ENCODE peak calls at places on chromosome 20, in nine cellular contexts. R is omental fat pad; K is brain microvascular endothelial cell; N is fibroblast of mammary gland; Y is CD4-positive, alpha-beta T cell; I is astrocyte of the cerebellum; T is pancreas; H is neural crest cell; J is MCF 10A. W is an unnamed sample.

GRCh38 chr20:17896771-17897369 is 71.7 kb downstream of the SNX5 start:
- DNase-seq in J (no peak), Y (no peak), K (no peak), N (peak; percentile 52), H (no peak), R (no peak), I (no peak), T (no peak), W (no peak)

GRCh38 chr20:41889125-41889870 is 271.1 kb upstream of the CHD6 start:
- DNase-seq in I (no peak), Y (no peak), R (no peak), N (no peak), K (no peak), J (no peak), T (no peak), H (no peak), W (no peak)

GRCh38 chr20:14337400-14338171 is at the start of gene FLRT3:
- DNase-seq in J (peak; percentile 97), T (peak; percentile 60), R (peak; percentile 32), I (peak; percentile 97), Y (no peak), K (peak; percentile 97), N (peak; percentile 96), H (peak; percentile 71), W (peak; percentile 32)

GRCh38 chr20:51121272-51121671 is 98.4 kb upstream of the KCNG1 start:
- DNase-seq in T (no peak), H (no peak), R (no peak), I (no peak), Y (no peak), J (no peak), N (no peak), K (no peak), W (no peak)

GRCh38 chr20:20977786-20978185 is 128.4 kb downstream of the LINC00237 start:
- DNase-seq in J (no peak), I (no peak), K (no peak), R (no peak), H (no peak), Y (no peak), T (no peak), N (no peak), W (no peak)

GRCh38 chr20:61567204-61567603 is 315.1 kb downstream of the CDH4 start:
- DNase-seq in N (no peak), Y (no peak), H (no peak), I (no peak), K (no peak), R (no peak), J (no peak), T (no peak), W (no peak)

GRCh38 chr20:34375977-34376430 is 12.9 kb downstream of the ITCH start:
- DNase-seq in R (no peak), J (no peak), I (no peak), Y (no peak), T (no peak), N (no peak), K (no peak), H (no peak), W (no peak)

GRCh38 chr20:21509597-21510331 is 4.1 kb downstream of the NKX2-2 start:
- DNase-seq in R (no peak), I (no peak), Y (no peak), T (peak; percentile 40), K (no peak), J (no peak), H (no peak), N (peak; percentile 63), W (peak; percentile 35)

GRCh38 chr20:63931735-63932134 is 24.5 kb downstream of the UCKL1 start:
- DNase-seq in Y (no peak), I (no peak), K (no peak), R (no peak), H (no peak), J (no peak), T (no peak), N (no peak), W (no peak)

GRCh38 chr20:63932606-63933160 is 23.5 kb downstream of the UCKL1 start:
- DNase-seq in J (no peak), N (no peak), R (no peak), K (no peak), T (no peak), H (no peak), Y (no peak), I (no peak), W (no peak)

GRCh38 chr20:63933646-63934045 is 22.6 kb downstream of the UCKL1 start:
- DNase-seq in I (no peak), Y (no peak), T (no peak), N (no peak), J (no peak), R (no peak), K (no peak), H (no peak), W (no peak)

GRCh38 chr20:63935447-63935846 is 20.8 kb downstream of the UCKL1 start:
- DNase-seq in N (no peak), Y (no peak), J (no peak), K (no peak), T (no peak), R (no peak), I (no peak), H (no peak), W (no peak)

DNA sequence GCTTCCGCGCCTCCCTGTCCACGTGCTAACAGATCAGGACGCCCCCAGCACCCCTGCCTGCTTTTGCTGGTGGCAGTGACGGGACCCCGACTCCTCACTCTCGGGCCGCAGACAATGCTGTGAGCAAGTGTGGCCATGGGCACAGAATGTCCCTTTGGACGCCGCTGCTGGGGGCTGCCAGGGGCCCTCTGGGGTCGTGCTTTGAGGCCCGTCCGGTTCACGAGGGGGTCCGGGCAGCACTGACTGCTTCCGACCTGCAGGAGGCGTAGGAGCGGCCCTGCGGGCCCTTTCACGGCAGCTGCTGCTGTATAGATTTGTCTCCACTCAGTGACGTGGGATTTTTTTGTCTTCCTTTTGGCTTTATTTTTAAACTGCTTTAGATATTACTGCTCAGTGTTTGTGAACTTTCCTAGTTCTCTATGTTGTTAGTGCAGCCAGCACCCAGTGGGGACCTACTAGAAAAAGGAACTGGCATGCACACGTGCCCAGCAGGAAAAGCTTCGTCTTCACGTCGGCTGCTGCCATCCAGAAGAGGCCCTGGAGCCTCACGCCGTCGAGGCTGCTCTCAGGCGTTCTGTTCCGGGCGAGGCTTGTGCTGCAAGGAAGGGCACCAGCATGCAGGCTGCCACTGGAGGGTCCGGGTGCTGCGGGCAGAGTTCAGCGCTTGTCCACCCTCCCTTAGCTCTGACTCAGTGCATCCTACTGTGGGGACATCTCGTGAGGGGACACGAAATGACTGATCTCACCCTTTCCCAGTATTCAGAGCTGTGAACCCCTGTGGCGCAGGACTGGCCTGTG is 21.7 kb downstream of the UCKL1 start:
- DNase-seq in T (no peak), H (peak; percentile 36), R (no peak), I (no peak), Y (no peak), J (no peak), K (no peak), N (no peak), W (no peak)
- TF ChIP-seq CTCF in T (no peak), H (peak; percentile 58), R (no peak), I (peak; percentile 53), Y (peak; percentile 22), J (no peak), K (peak; percentile 61), N (peak; percentile 26), W (no peak)

DNA sequence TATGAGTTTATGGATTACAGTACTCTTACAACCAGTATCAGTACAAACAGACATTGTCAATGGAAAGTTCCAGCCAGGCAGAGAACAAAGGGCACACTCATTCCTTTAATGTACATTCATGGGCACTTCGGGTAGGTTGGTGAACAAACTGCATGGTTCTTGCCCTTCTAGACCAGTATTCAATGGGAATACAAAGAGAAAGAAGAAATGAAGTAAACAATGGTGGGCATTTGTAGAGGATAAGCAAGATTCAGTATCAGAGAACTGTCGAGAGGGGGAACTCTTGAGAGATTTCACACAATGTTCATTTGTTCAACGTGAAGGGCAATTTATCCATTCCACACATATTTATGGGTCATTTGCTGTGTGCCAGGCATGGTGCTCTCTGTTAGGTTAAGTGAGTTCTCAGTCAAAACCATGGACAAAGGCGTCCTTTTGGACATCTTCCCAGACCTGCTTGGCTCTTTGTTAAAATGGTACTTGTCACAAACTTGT is 714.8 kb downstream of the DHX35 start:
- DNase-seq in J (peak; percentile 47), K (no peak), T (no peak), N (no peak), H (no peak), Y (no peak), R (no peak), I (no peak), W (no peak)
- TF ChIP-seq CTCF in J (peak; percentile 50), K (no peak), T (no peak), N (no peak), H (peak; percentile 48), Y (no peak), R (no peak), I (no peak), W (peak; percentile 32)

DNA sequence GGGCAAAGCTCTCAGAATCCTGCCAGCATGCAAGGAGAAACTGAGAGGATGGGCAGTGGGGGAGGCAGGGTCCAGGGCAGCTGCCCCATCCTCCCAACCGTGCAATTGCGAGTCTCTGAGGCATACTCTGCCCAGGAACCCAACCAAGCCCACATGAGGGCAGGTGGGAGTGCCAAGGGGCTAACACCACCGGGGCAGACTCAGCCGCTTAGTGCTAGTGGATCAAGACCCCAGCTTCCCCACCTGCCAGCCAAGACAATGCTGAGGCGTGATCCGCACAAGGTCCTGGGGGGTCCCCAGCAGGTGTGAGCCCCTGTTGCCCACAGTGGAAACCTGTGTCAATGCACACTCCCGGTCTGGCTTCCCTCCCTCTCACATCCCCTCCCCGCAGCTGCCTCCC is 48.5 kb upstream of the ENTPD6 start:
- DNase-seq in J (no peak), Y (no peak), K (no peak), R (no peak), H (no peak), T (no peak), I (no peak), N (no peak), W (no peak)
- TF ChIP-seq CTCF in J (no peak), Y (no peak), K (no peak), R (no peak), H (no peak), T (no peak), I (no peak), N (no peak), W (no peak)

GRCh38 chr20:59024111-59024530 is 4.9 kb downstream of the TUBB1 start:
- DNase-seq in Y (no peak), K (no peak), I (no peak), T (peak; percentile 66), J (no peak), N (no peak), H (no peak), R (no peak), W (no peak)

GRCh38 chr20:59023616-59024015 is 4.4 kb downstream of the TUBB1 start:
- DNase-seq in J (no peak), N (no peak), K (no peak), H (no peak), T (no peak), R (no peak), Y (no peak), I (no peak), W (no peak)

GRCh38 chr20:59025086-59025485 is 5.9 kb downstream of the TUBB1 start:
- DNase-seq in T (no peak), K (no peak), Y (no peak), H (no peak), N (no peak), R (no peak), I (no peak), J (no peak), W (no peak)

GRCh38 chr20:59026904-59027745 is 5.0 kb downstream of the ATP5F1E start:
- DNase-seq in I (no peak), N (no peak), R (no peak), H (no peak), J (no peak), Y (no peak), T (no peak), K (no peak), W (no peak)

DNA sequence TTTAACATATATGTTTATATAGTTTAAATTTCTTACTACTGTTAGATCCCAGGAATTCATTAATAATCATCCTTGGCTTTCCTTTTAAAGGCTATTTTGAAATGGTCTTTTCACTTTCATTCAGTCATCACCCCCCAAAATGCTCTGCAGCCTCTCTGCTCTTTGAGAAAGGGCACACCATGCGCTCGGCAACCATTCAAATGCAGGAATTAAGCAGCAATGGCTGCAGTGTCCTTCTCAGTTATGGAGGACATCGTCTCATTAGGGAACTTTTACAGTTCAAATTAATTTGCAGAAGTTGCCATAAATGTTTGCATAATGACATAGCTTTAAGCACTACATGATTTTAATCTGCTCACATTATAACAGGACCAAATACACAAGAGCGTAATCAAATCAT is 6.3 kb downstream of the TUBB1 start:
- DNase-seq in Y (no peak), I (no peak), J (no peak), R (no peak), N (no peak), H (no peak), K (no peak), T (no peak), W (no peak)
- TF ChIP-seq CTCF in Y (no peak), I (no peak), J (no peak), R (no peak), N (no peak), H (no peak), K (no peak), T (no peak), W (no peak)

W was measured in GM13976.